ENCODE peak calls at places on chromosomes 6 and 20, in nine cellular contexts. B, J, T, X, Z, H, A, K and U are unnamed samples.

GRCh38 chr6:156174026-156174880 is 602.9 kb upstream of the ARID1B start:
- DNase-seq in B (no peak), J (no peak), T (no peak), X (no peak), Z (no peak), H (no peak), A (no peak), K (no peak), U (no peak)

GRCh38 chr6:1080453-1081328 is 231.2 kb upstream of the FOXQ1 start:
- DNase-seq in B (no peak), J (no peak), T (no peak), X (no peak), Z (no peak), H (peak), A (no peak), K (no peak), U (no peak)

GRCh38 chr6:3585320-3585935 is 128.6 kb upstream of the SLC22A23 start:
- DNase-seq in B (no peak), J (peak), T (peak), X (peak), Z (peak), H (no peak), A (no peak), K (no peak), U (no peak)

GRCh38 chr6:112268628-112269027 is 14.3 kb upstream of the LAMA4 start:
- DNase-seq in B (no peak), J (no peak), T (no peak), X (no peak), Z (no peak), H (no peak), A (no peak), K (no peak), U (no peak)

GRCh38 chr6:89977808-89978748 is 83.8 kb downstream of the GJA10 start:
- DNase-seq in B (no peak), J (no peak), T (peak), X (peak), Z (peak), H (no peak), A (peak), K (no peak), U (no peak)

GRCh38 chr6:138483911-138484731 is 15.2 kb downstream of the NHSL1 start:
- DNase-seq in B (no peak), J (no peak), T (no peak), X (no peak), Z (no peak), H (no peak), A (no peak), K (no peak), U (no peak)

GRCh38 chr6:101226677-101227135 is 166.8 kb upstream of the GRIK2 start:
- DNase-seq in B (no peak), J (peak), T (peak), X (peak), Z (no peak), H (no peak), A (no peak), K (no peak), U (no peak)

GRCh38 chr6:33577106-33577535 is 3.0 kb downstream of the BAK1 start:
- DNase-seq in B (no peak), J (no peak), T (no peak), X (no peak), Z (no peak), H (peak), A (no peak), K (no peak), U (no peak)

GRCh38 chr6:154901856-154902552 is 93.1 kb upstream of the TIAM2 start:
- DNase-seq in B (no peak), J (no peak), T (no peak), X (no peak), Z (no peak), H (no peak), A (no peak), K (no peak), U (no peak)

GRCh38 chr6:40326689-40327404 is 260.3 kb downstream of the LRFN2 start:
- DNase-seq in B (no peak), J (no peak), T (no peak), X (no peak), Z (no peak), H (no peak), A (peak), K (no peak), U (no peak)

GRCh38 chr20:63186528-63187316 is 29.2 kb downstream of the YTHDF1 start:
- DNase-seq in B (no peak), J (no peak), T (no peak), X (no peak), Z (no peak), H (peak), A (no peak), K (no peak), U (no peak)

GRCh38 chr6:26327450-26328264 is 37.3 kb upstream of the BTN3A2 start:
- DNase-seq in B (no peak), J (no peak), T (peak), X (peak), Z (no peak), H (no peak), A (no peak), K (peak), U (no peak)

GRCh38 chr6:21193790-21194189 is 399.8 kb upstream of the SOX4 start:
- DNase-seq in B (no peak), J (no peak), T (no peak), X (no peak), Z (no peak), H (no peak), A (no peak), K (no peak), U (no peak)

GRCh38 chr6:159871241-159871640 is 19.5 kb upstream of the MAS1 start:
- DNase-seq in B (peak), J (no peak), T (no peak), X (no peak), Z (no peak), H (peak), A (no peak), K (no peak), U (no peak)

GRCh38 chr20:24913076-24913628 is 35.9 kb upstream of the CST7 start:
- DNase-seq in B (no peak), J (no peak), T (no peak), X (no peak), Z (no peak), H (no peak), A (no peak), K (no peak), U (no peak)

GRCh38 chr6:35691027-35691824 is 2.5 kb upstream of the FKBP5 start:
- DNase-seq in B (peak), J (no peak), T (peak), X (peak), Z (peak), H (peak), A (no peak), K (no peak), U (no peak)

GRCh38 chr6:167676000-167676665 is 150.6 kb upstream of the AFDN start:
- DNase-seq in B (no peak), J (no peak), T (no peak), X (no peak), Z (no peak), H (peak), A (no peak), K (no peak), U (no peak)

GRCh38 chr20:9928955-9929354 is 90.1 kb upstream of the PAK5 start:
- DNase-seq in B (no peak), J (no peak), T (no peak), X (no peak), Z (no peak), H (no peak), A (no peak), K (no peak), U (no peak)

GRCh38 chr6:51579013-51579412 is 508.4 kb downstream of the PKHD1 start:
- DNase-seq in B (no peak), J (no peak), T (no peak), X (no peak), Z (no peak), H (no peak), A (no peak), K (no peak), U (no peak)

GRCh38 chr6:132130530-132131298 is 179.5 kb upstream of the CCN2 start:
- DNase-seq in B (no peak), J (no peak), T (peak), X (peak), Z (peak), H (no peak), A (no peak), K (no peak), U (peak)